ENCODE peak calls at places on chromosomes 12 and 14, in eight cellular contexts. One of them, this sample, is unnamed.
A peak's percentile ranks its signal among the peaks of the same experiment; 100 is the strongest.

GRCh38 chr12:56801661-56802622 is 38.8 kb downstream of the HSD17B6 start:
- DNase-seq in GM23248: no peak
- DNase-seq in epithelial cell of esophagus: no peak
- DNase-seq in CD8-positive, alpha-beta memory T cell: no peak
- DNase-seq in transverse colon: no peak
- DNase-seq in pancreas: no peak
- DNase-seq in IMR-90: no peak
- DNase-seq in upper lobe of right lung: no peak
- DNase-seq in this sample: no peak

GRCh38 chr12:117564885-117565284 is 203.5 kb upstream of the NOS1 start:
- DNase-seq in GM23248: no peak
- DNase-seq in epithelial cell of esophagus: no peak
- DNase-seq in CD8-positive, alpha-beta memory T cell: no peak
- DNase-seq in transverse colon: no peak
- DNase-seq in pancreas: no peak
- DNase-seq in IMR-90: no peak
- DNase-seq in upper lobe of right lung: no peak
- DNase-seq in this sample: no peak

GRCh38 chr12:17079251-17079909 is 473.4 kb upstream of the LMO3 start:
- DNase-seq in GM23248: no peak
- DNase-seq in epithelial cell of esophagus: peak; percentile 64
- DNase-seq in CD8-positive, alpha-beta memory T cell: no peak
- DNase-seq in transverse colon: no peak
- DNase-seq in pancreas: no peak
- DNase-seq in IMR-90: no peak
- DNase-seq in upper lobe of right lung: no peak
- DNase-seq in this sample: no peak

GRCh38 chr12:632102-632696 is 31.0 kb downstream of the NINJ2 start:
- DNase-seq in GM23248: peak; percentile 92
- DNase-seq in epithelial cell of esophagus: peak; percentile 87
- DNase-seq in CD8-positive, alpha-beta memory T cell: no peak
- DNase-seq in transverse colon: no peak
- DNase-seq in pancreas: no peak
- DNase-seq in IMR-90: peak; percentile 92
- DNase-seq in upper lobe of right lung: no peak
- DNase-seq in this sample: peak; percentile 83

GRCh38 chr14:71245659-71246361 is 338.6 kb downstream of the PCNX1 start:
- DNase-seq in GM23248: no peak
- DNase-seq in epithelial cell of esophagus: no peak
- DNase-seq in CD8-positive, alpha-beta memory T cell: no peak
- DNase-seq in transverse colon: no peak
- DNase-seq in pancreas: no peak
- DNase-seq in IMR-90: no peak
- DNase-seq in upper lobe of right lung: no peak
- DNase-seq in this sample: no peak

GRCh38 chr14:54822685-54823084 is 79.9 kb downstream of the GCH1 start:
- DNase-seq in GM23248: no peak
- DNase-seq in epithelial cell of esophagus: no peak
- DNase-seq in CD8-positive, alpha-beta memory T cell: no peak
- DNase-seq in transverse colon: no peak
- DNase-seq in pancreas: no peak
- DNase-seq in IMR-90: no peak
- DNase-seq in upper lobe of right lung: no peak
- DNase-seq in this sample: no peak

GRCh38 chr12:109443794-109444193 is 33.3 kb downstream of the KCTD10 start:
- DNase-seq in GM23248: peak; percentile 47
- DNase-seq in epithelial cell of esophagus: no peak
- DNase-seq in CD8-positive, alpha-beta memory T cell: no peak
- DNase-seq in transverse colon: no peak
- DNase-seq in pancreas: no peak
- DNase-seq in IMR-90: no peak
- DNase-seq in upper lobe of right lung: no peak
- DNase-seq in this sample: no peak

GRCh38 chr12:45518516-45519235 is 210.8 kb upstream of the ARID2 start:
- DNase-seq in GM23248: no peak
- DNase-seq in epithelial cell of esophagus: no peak
- DNase-seq in CD8-positive, alpha-beta memory T cell: peak; percentile 16
- DNase-seq in transverse colon: no peak
- DNase-seq in pancreas: no peak
- DNase-seq in IMR-90: no peak
- DNase-seq in upper lobe of right lung: no peak
- DNase-seq in this sample: no peak

GRCh38 chr12:58711968-58712367 is 208.3 kb downstream of the LRIG3 start:
- DNase-seq in GM23248: peak; percentile 73
- DNase-seq in epithelial cell of esophagus: no peak
- DNase-seq in CD8-positive, alpha-beta memory T cell: no peak
- DNase-seq in transverse colon: no peak
- DNase-seq in pancreas: no peak
- DNase-seq in IMR-90: peak; percentile 80
- DNase-seq in upper lobe of right lung: no peak
- DNase-seq in this sample: peak; percentile 87

GRCh38 chr14:99664636-99665273 is 19.3 kb upstream of the CYP46A1 start:
- DNase-seq in GM23248: no peak
- DNase-seq in epithelial cell of esophagus: no peak
- DNase-seq in CD8-positive, alpha-beta memory T cell: no peak
- DNase-seq in transverse colon: no peak
- DNase-seq in pancreas: no peak
- DNase-seq in IMR-90: no peak
- DNase-seq in upper lobe of right lung: no peak
- DNase-seq in this sample: no peak

GRCh38 chr14:59046746-59047145 is 141.7 kb upstream of the DAAM1 start:
- DNase-seq in GM23248: no peak
- DNase-seq in epithelial cell of esophagus: no peak
- DNase-seq in CD8-positive, alpha-beta memory T cell: no peak
- DNase-seq in transverse colon: no peak
- DNase-seq in pancreas: no peak
- DNase-seq in IMR-90: no peak
- DNase-seq in upper lobe of right lung: no peak
- DNase-seq in this sample: no peak

GRCh38 chr12:74365178-74365964 is 172.3 kb upstream of the ATXN7L3B start:
- DNase-seq in GM23248: peak; percentile 6
- DNase-seq in epithelial cell of esophagus: peak; percentile 66
- DNase-seq in CD8-positive, alpha-beta memory T cell: no peak
- DNase-seq in transverse colon: no peak
- DNase-seq in pancreas: no peak
- DNase-seq in IMR-90: peak; percentile 33
- DNase-seq in upper lobe of right lung: no peak
- DNase-seq in this sample: no peak

GRCh38 chr12:9868951-9869306 is 225 bp downstream of the CLEC2B start:
- DNase-seq in GM23248: no peak
- DNase-seq in epithelial cell of esophagus: no peak
- DNase-seq in CD8-positive, alpha-beta memory T cell: no peak
- DNase-seq in transverse colon: no peak
- DNase-seq in pancreas: no peak
- DNase-seq in IMR-90: no peak
- DNase-seq in upper lobe of right lung: no peak
- DNase-seq in this sample: no peak

GRCh38 chr12:53053223-53054111 is 3.6 kb downstream of the TNS2 start:
- DNase-seq in GM23248: peak; percentile 63
- DNase-seq in epithelial cell of esophagus: peak; percentile 84
- DNase-seq in CD8-positive, alpha-beta memory T cell: peak; percentile 44
- DNase-seq in transverse colon: peak; percentile 90
- DNase-seq in pancreas: peak; percentile 87
- DNase-seq in IMR-90: no peak
- DNase-seq in upper lobe of right lung: peak; percentile 86
- DNase-seq in this sample: no peak

GRCh38 chr12:67943295-67943892 is 45.9 kb upstream of the IFNG-AS1 start:
- DNase-seq in GM23248: peak; percentile 81
- DNase-seq in epithelial cell of esophagus: peak; percentile 77
- DNase-seq in CD8-positive, alpha-beta memory T cell: peak; percentile 23
- DNase-seq in transverse colon: peak; percentile 72
- DNase-seq in pancreas: peak; percentile 24
- DNase-seq in IMR-90: peak; percentile 74
- DNase-seq in upper lobe of right lung: no peak
- DNase-seq in this sample: no peak

GRCh38 chr12:28650906-28651305 is 460.6 kb downstream of the CCDC91 start:
- DNase-seq in GM23248: no peak
- DNase-seq in epithelial cell of esophagus: no peak
- DNase-seq in CD8-positive, alpha-beta memory T cell: no peak
- DNase-seq in transverse colon: no peak
- DNase-seq in pancreas: no peak
- DNase-seq in IMR-90: no peak
- DNase-seq in upper lobe of right lung: no peak
- DNase-seq in this sample: no peak

GRCh38 chr12:131076791-131077747 is 123.4 kb downstream of the ADGRD1 start:
- DNase-seq in GM23248: no peak
- DNase-seq in epithelial cell of esophagus: no peak
- DNase-seq in CD8-positive, alpha-beta memory T cell: no peak
- DNase-seq in transverse colon: no peak
- DNase-seq in pancreas: no peak
- DNase-seq in IMR-90: no peak
- DNase-seq in upper lobe of right lung: no peak
- DNase-seq in this sample: no peak

GRCh38 chr14:84361476-84361875 is 1168.5 kb upstream of the FLRT2 start:
- DNase-seq in GM23248: no peak
- DNase-seq in epithelial cell of esophagus: no peak
- DNase-seq in CD8-positive, alpha-beta memory T cell: no peak
- DNase-seq in transverse colon: no peak
- DNase-seq in pancreas: no peak
- DNase-seq in IMR-90: no peak
- DNase-seq in upper lobe of right lung: no peak
- DNase-seq in this sample: no peak
- H3K4me3 ChIP-seq in GM23248: no peak overlapping the region
- H3K4me3 ChIP-seq in epithelial cell of esophagus: no peak overlapping the region
- H3K4me3 ChIP-seq in CD8-positive, alpha-beta memory T cell: no peak overlapping the region
- H3K4me3 ChIP-seq in transverse colon: no peak overlapping the region
- H3K4me3 ChIP-seq in pancreas: no peak overlapping the region
- H3K4me3 ChIP-seq in IMR-90: no peak overlapping the region
- H3K4me3 ChIP-seq in upper lobe of right lung: no peak overlapping the region
- H3K4me3 ChIP-seq in this sample: no peak overlapping the region

DNA sequence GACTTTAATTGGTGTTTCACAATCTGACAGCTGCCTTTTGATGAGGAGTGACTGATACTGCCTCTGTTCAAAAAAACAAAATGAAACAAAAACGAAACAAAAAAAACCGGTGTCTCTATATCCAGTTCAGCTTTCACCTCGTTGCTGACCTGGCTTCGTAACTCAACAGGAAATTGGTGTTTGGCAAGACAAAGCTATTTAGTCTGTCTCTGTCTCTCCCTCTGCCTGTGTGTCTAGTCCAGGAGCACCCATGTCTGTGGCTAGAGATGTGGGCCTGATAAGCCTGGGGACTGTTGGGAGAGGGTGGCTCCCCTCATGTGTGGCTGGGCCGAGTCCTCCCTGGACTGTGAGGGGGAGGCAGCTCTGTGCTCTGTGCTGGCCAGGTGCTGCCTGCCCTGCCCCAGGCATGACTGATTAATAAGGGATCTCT is 11.3 kb downstream of the CACNA1C start:
- DNase-seq in GM23248: peak; percentile 68
- DNase-seq in epithelial cell of esophagus: no peak
- DNase-seq in CD8-positive, alpha-beta memory T cell: no peak
- DNase-seq in transverse colon: no peak
- DNase-seq in pancreas: no peak
- DNase-seq in IMR-90: peak; percentile 59
- DNase-seq in upper lobe of right lung: no peak
- DNase-seq in this sample: no peak
- H3K4me3 ChIP-seq in GM23248: peak overlapping the region; percentile 64
- H3K4me3 ChIP-seq in epithelial cell of esophagus: no peak overlapping the region
- H3K4me3 ChIP-seq in CD8-positive, alpha-beta memory T cell: peak overlapping the region; percentile 23
- H3K4me3 ChIP-seq in transverse colon: no peak overlapping the region
- H3K4me3 ChIP-seq in pancreas: no peak overlapping the region
- H3K4me3 ChIP-seq in IMR-90: no peak overlapping the region
- H3K4me3 ChIP-seq in upper lobe of right lung: peak overlapping the region; percentile 14
- H3K4me3 ChIP-seq in this sample: no peak overlapping the region

DNA sequence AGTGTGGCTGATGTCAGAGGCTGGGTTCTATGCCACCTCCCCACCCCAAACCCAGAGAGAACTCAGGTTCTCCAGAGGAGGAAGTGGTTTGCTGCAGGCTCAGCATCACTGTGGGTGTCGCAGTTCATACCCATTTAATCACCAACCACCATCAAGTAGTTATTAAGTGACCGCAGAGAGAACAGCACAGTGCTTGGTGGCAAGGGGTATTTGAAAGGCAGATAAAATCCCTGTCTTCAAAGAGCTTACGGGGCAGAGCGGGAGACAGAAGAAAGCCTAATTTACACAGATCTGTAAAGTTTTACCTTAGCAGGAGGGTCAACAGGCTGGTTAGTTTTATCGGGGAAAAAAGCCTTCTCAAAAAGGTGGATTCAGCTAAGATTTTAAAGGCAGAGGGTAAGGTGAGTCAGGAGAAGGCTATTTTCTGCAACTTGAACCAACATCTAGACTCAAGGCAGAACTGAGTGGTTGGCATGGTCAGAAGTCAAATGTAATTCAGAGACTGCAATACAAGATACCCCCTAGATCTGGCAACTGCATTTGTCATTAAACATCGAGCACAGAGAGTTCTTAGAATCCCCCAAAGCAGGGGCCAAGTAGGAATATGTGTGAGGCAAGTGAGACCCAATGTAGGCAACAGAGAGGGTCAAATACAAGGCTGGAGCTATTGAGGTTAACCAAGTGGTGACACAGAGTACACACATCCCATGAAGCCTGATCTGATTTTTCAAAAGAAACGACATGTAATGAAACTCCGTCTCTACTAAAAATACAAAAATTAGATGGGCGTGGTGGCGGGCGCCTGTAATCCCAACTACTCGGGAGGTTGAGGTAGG is 13.2 kb downstream of the PXN start:
- DNase-seq in GM23248: no peak
- DNase-seq in epithelial cell of esophagus: no peak
- DNase-seq in CD8-positive, alpha-beta memory T cell: peak; percentile 67
- DNase-seq in transverse colon: no peak
- DNase-seq in pancreas: no peak
- DNase-seq in IMR-90: no peak
- DNase-seq in upper lobe of right lung: no peak
- DNase-seq in this sample: no peak
- H3K4me3 ChIP-seq in GM23248: no peak overlapping the region
- H3K4me3 ChIP-seq in epithelial cell of esophagus: no peak overlapping the region
- H3K4me3 ChIP-seq in CD8-positive, alpha-beta memory T cell: peak overlapping the region; percentile 61
- H3K4me3 ChIP-seq in transverse colon: no peak overlapping the region
- H3K4me3 ChIP-seq in pancreas: no peak overlapping the region
- H3K4me3 ChIP-seq in IMR-90: no peak overlapping the region
- H3K4me3 ChIP-seq in upper lobe of right lung: no peak overlapping the region
- H3K4me3 ChIP-seq in this sample: no peak overlapping the region

DNA sequence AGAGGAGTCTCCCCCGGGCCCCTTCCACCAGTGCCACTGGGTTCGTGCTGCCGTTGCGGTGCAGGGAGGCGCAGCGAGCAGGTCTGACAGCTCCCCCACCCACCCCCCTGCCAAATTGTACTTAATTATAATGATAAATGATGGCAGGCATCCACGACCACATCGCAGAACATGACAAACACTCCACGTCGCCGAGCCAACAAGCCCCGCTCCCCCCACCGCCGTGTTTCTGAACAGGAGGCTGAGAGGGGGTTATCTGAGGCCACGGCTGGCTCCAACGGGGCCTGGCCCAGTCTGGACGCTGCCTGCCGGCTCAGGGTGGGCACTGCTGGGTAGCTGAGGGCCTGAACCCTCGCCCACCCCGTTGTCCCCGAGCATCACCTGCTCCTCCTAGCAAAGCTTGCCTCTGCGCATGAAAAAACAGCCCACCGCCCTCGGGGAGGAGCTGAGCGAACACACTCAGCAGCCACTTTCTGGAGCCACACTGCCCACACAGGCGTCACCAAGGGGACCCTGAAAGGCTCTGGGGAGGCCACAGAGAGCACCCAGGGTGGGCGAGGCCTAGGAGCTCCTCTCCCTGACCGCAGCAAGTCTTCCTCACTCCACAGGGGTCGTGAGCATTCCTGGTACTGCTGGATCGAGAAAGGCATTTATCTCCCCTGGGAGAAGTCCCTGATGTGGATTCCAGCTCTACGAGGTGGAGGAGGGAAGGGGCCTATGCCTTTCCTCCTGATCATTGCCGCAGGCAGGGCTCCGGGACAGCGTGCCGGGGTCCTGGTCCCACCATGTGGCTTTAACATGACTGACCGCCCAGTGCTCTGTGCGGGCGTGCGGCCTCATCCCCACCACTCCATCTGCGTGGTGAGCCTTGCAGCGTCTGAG is 35.4 kb upstream of the DIO3 start:
- DNase-seq in GM23248: no peak
- DNase-seq in epithelial cell of esophagus: no peak
- DNase-seq in CD8-positive, alpha-beta memory T cell: no peak
- DNase-seq in transverse colon: no peak
- DNase-seq in pancreas: no peak
- DNase-seq in IMR-90: no peak
- DNase-seq in upper lobe of right lung: no peak
- DNase-seq in this sample: no peak
- H3K4me3 ChIP-seq in GM23248: no peak overlapping the region
- H3K4me3 ChIP-seq in epithelial cell of esophagus: no peak overlapping the region
- H3K4me3 ChIP-seq in CD8-positive, alpha-beta memory T cell: no peak overlapping the region
- H3K4me3 ChIP-seq in transverse colon: no peak overlapping the region
- H3K4me3 ChIP-seq in pancreas: no peak overlapping the region
- H3K4me3 ChIP-seq in IMR-90: no peak overlapping the region
- H3K4me3 ChIP-seq in upper lobe of right lung: no peak overlapping the region
- H3K4me3 ChIP-seq in this sample: no peak overlapping the region

This sample was measured in skeletal muscle cell.